ENCODE peak calls at places on chromosomes 3 and 15, in five cellular contexts. Q is omental fat pad; M is ACHN; V is activated naive CD8-positive, alpha-beta T cell treated with anti-CD3 and anti-CD28 coated beads, Interleukin-2, amount 50 U/mL, for 24 hours; D is mucosa of gallbladder. P is an unnamed sample.

GRCh38 chr3:129614927-129615363 is 8.5 kb upstream of the PLXND1 start:
- DNase-seq in Q (no peak), M (no peak), V (no peak), D (no peak), P (no peak)

GRCh38 chr3:116440196-116440595 is 5.1 kb downstream of the LSAMP start:
- DNase-seq in Q (no peak), M (peak), V (no peak), D (no peak), P (no peak)

GRCh38 chr3:164144824-164145223 is 933.5 kb downstream of the SI start:
- DNase-seq in Q (no peak), M (no peak), V (no peak), D (no peak), P (no peak)

GRCh38 chr3:56799251-56799882 is 2.4 kb downstream of the ARHGEF3 start:
- DNase-seq in Q (no peak), M (peak), V (no peak), D (no peak), P (no peak)

GRCh38 chr15:51484781-51485180 is 137.8 kb downstream of the DMXL2 start:
- DNase-seq in Q (no peak), M (no peak), V (no peak), D (no peak), P (no peak)

GRCh38 chr3:131903988-131904415 is 130.8 kb downstream of the CPNE4 start:
- DNase-seq in Q (no peak), M (peak), V (no peak), D (no peak), P (no peak)

GRCh38 chr3:38843898-38844297 is 27.9 kb upstream of the SCN10A start:
- DNase-seq in Q (no peak), M (peak), V (no peak), D (no peak), P (no peak)

GRCh38 chr3:129015388-129016105 is 14.4 kb downstream of the EFCC1 start:
- DNase-seq in Q (no peak), M (no peak), V (peak), D (no peak), P (no peak)

GRCh38 chr15:88649286-88649733 is 10.5 kb downstream of the ISG20 start:
- DNase-seq in Q (no peak), M (peak), V (peak), D (no peak), P (no peak)

GRCh38 chr3:12574131-12574530 is 17.2 kb downstream of the MKRN2 start:
- DNase-seq in Q (no peak), M (no peak), V (no peak), D (no peak), P (no peak)

GRCh38 chr15:38853608-38854007 is 289.0 kb upstream of the RASGRP1 start:
- DNase-seq in Q (no peak), M (peak), V (peak), D (no peak), P (no peak)